ENCODE peak calls at places on chromosomes 6 and 20, in four cellular contexts. One of them, this sample, is unnamed.

GRCh38 chr20:15835811-15836210 is 737.4 kb downstream of the KIF16B start:
- DNase-seq in GM12891: no peak
- DNase-seq in pancreas: no peak
- DNase-seq in T1000: no peak
- DNase-seq in this sample: no peak

GRCh38 chr20:44223721-44224120 is 13.2 kb upstream of the OSER1 start:
- DNase-seq in GM12891: no peak
- DNase-seq in pancreas: no peak
- DNase-seq in T1000: no peak
- DNase-seq in this sample: no peak

GRCh38 chr6:4093288-4093687 is 14.4 kb upstream of the FAM217A start:
- DNase-seq in GM12891: no peak
- DNase-seq in pancreas: no peak
- DNase-seq in T1000: no peak
- DNase-seq in this sample: no peak

GRCh38 chr6:147177286-147177685 is 26.9 kb upstream of the STXBP5 start:
- DNase-seq in GM12891: no peak
- DNase-seq in pancreas: no peak
- DNase-seq in T1000: no peak
- DNase-seq in this sample: no peak

GRCh38 chr6:125986956-125987617 is 747 bp downstream of the TRMT11 start:
- DNase-seq in GM12891: no peak
- DNase-seq in pancreas: no peak
- DNase-seq in T1000: no peak
- DNase-seq in this sample: no peak

GRCh38 chr20:12924126-12924525 is 84.6 kb upstream of the SPTLC3 start:
- DNase-seq in GM12891: no peak
- DNase-seq in pancreas: no peak
- DNase-seq in T1000: no peak
- DNase-seq in this sample: no peak

GRCh38 chr20:50008007-50008406 is 25.2 kb downstream of the SNAI1 start:
- DNase-seq in GM12891: no peak
- DNase-seq in pancreas: no peak
- DNase-seq in T1000: no peak
- DNase-seq in this sample: no peak

GRCh38 chr6:123848347-123848746 is 44.7 kb downstream of the NKAIN2 start:
- DNase-seq in GM12891: no peak
- DNase-seq in pancreas: no peak
- DNase-seq in T1000: no peak
- DNase-seq in this sample: no peak

GRCh38 chr6:90068264-90068663 is 174.0 kb downstream of the GJA10 start:
- DNase-seq in GM12891: no peak
- DNase-seq in pancreas: no peak
- DNase-seq in T1000: no peak
- DNase-seq in this sample: no peak

GRCh38 chr20:22763257-22763906 is 179.0 kb upstream of the FOXA2 start:
- DNase-seq in GM12891: no peak
- DNase-seq in pancreas: no peak
- DNase-seq in T1000: no peak
- DNase-seq in this sample: peak; percentile 17

GRCh38 chr6:110075406-110075805 is 97.3 kb downstream of the GPR6 start:
- DNase-seq in GM12891: no peak
- DNase-seq in pancreas: no peak
- DNase-seq in T1000: no peak
- DNase-seq in this sample: no peak

GRCh38 chr20:36126836-36127529 is 27.6 kb upstream of the EPB41L1 start:
- DNase-seq in GM12891: no peak
- DNase-seq in pancreas: no peak
- DNase-seq in T1000: no peak
- DNase-seq in this sample: no peak

GRCh38 chr6:3312604-3313167 is 53.9 kb downstream of the PSMG4 start:
- DNase-seq in GM12891: no peak
- DNase-seq in pancreas: no peak
- DNase-seq in T1000: no peak
- DNase-seq in this sample: no peak

GRCh38 chr20:59813126-59813947 is 120.1 kb downstream of the SYCP2 start:
- DNase-seq in GM12891: no peak
- DNase-seq in pancreas: no peak
- DNase-seq in T1000: no peak
- DNase-seq in this sample: no peak

GRCh38 chr6:152461556-152461955 is 175.6 kb downstream of the SYNE1 start:
- DNase-seq in GM12891: no peak
- DNase-seq in pancreas: no peak
- DNase-seq in T1000: no peak
- DNase-seq in this sample: no peak

GRCh38 chr6:36852481-36853147 is 13.4 kb upstream of the CPNE5 start:
- DNase-seq in GM12891: no peak
- DNase-seq in pancreas: no peak
- DNase-seq in T1000: peak; percentile 66
- DNase-seq in this sample: peak; percentile 22

GRCh38 chr20:57384953-57385761 is 6.0 kb upstream of the RBM38 start:
- DNase-seq in GM12891: no peak
- DNase-seq in pancreas: no peak
- DNase-seq in T1000: no peak
- DNase-seq in this sample: no peak

GRCh38 chr6:137297887-137298286 is 78.7 kb upstream of the IFNGR1 start:
- DNase-seq in GM12891: no peak
- DNase-seq in pancreas: no peak
- DNase-seq in T1000: no peak
- DNase-seq in this sample: no peak

GRCh38 chr6:41337709-41338108 is 2.3 kb downstream of the NCR2 start:
- DNase-seq in GM12891: no peak
- DNase-seq in pancreas: no peak
- DNase-seq in T1000: no peak
- DNase-seq in this sample: no peak

GRCh38 chr6:25154034-25154596 is 125.1 kb upstream of the CARMIL1 start:
- DNase-seq in GM12891: no peak
- DNase-seq in pancreas: no peak
- DNase-seq in T1000: no peak
- DNase-seq in this sample: no peak

GRCh38 chr20:62765021-62765420 is 31.3 kb upstream of the MRGBP start:
- DNase-seq in GM12891: no peak
- DNase-seq in pancreas: no peak
- DNase-seq in T1000: no peak
- DNase-seq in this sample: no peak

GRCh38 chr20:1752045-1752444 is 94.5 kb upstream of the SIRPG start:
- DNase-seq in GM12891: no peak
- DNase-seq in pancreas: no peak
- DNase-seq in T1000: no peak
- DNase-seq in this sample: no peak

GRCh38 chr6:88119769-88120168 is 46.4 kb downstream of the CNR1 start:
- DNase-seq in GM12891: no peak
- DNase-seq in pancreas: no peak
- DNase-seq in T1000: no peak
- DNase-seq in this sample: no peak